ENCODE peak calls at places on chromosomes 6 and 20, in four cellular contexts. W, H, C and M are unnamed samples.
A peak's percentile ranks its signal among the peaks of the same experiment; 100 is the strongest.

GRCh38 chr6:7058250-7058923 is 49.4 kb upstream of the RREB1 start:
- DNase-seq in W (no peak), H (no peak), C (no peak), M (peak; percentile 58)

GRCh38 chr6:159693894-159694545 is 979 bp upstream of the SOD2 start:
- DNase-seq in W (peak; percentile 73), C (peak; percentile 43), H (no peak), M (peak; percentile 37)

GRCh38 chr6:87066449-87067288 is 28.2 kb downstream of the CGA start:
- DNase-seq in C (peak; percentile 57), H (peak; percentile 15), W (peak; percentile 14), M (peak; percentile 31)

GRCh38 chr20:10936786-10937185 is 263.0 kb upstream of the JAG1 start:
- DNase-seq in C (no peak), H (no peak), W (no peak), M (no peak)

GRCh38 chr6:143743256-143744166 is 65.7 kb downstream of the PHACTR2 start:
- DNase-seq in H (no peak), C (peak; percentile 52), W (no peak), M (no peak)

GRCh38 chr6:21749754-21750153 is 156.2 kb downstream of the SOX4 start:
- DNase-seq in H (no peak), W (peak; percentile 88), C (no peak), M (no peak)

GRCh38 chr6:49966334-49966733 is 2.4 kb upstream of the DEFB114 start:
- DNase-seq in C (no peak), W (no peak), H (no peak), M (no peak)

GRCh38 chr6:166633732-166634535 is 6.9 kb upstream of the RPS6KA2 start:
- DNase-seq in W (no peak), H (no peak), C (no peak), M (peak; percentile 21)

GRCh38 chr6:12572884-12573824 is 143.4 kb upstream of the PHACTR1 start:
- DNase-seq in C (no peak), H (no peak), W (no peak), M (no peak)

GRCh38 chr6:42339991-42340401 is 111.7 kb downstream of the TRERF1 start:
- DNase-seq in H (peak; percentile 47), W (no peak), C (no peak), M (no peak)

GRCh38 chr6:116229287-116229913 is 24.5 kb downstream of the TSPYL4 start:
- DNase-seq in C (peak; percentile 95), W (no peak), H (no peak), M (peak; percentile 37)

GRCh38 chr20:18922898-18923297 is 109.3 kb downstream of the SCP2D1 start:
- DNase-seq in H (no peak), W (no peak), C (no peak), M (no peak)

GRCh38 chr20:45300961-45301360 is 5.7 kb upstream of the RBPJL start:
- DNase-seq in C (no peak), W (no peak), H (no peak), M (peak; percentile 71)

GRCh38 chr6:103800131-103800670 is 1059.5 kb downstream of the HACE1 start:
- DNase-seq in H (no peak), C (no peak), W (no peak), M (no peak)

GRCh38 chr6:24382220-24382540 is 20.6 kb upstream of the MRS2 start:
- DNase-seq in H (no peak), C (no peak), W (no peak), M (no peak)

GRCh38 chr6:36358235-36358915 is 21.7 kb upstream of the BNIP5 start:
- DNase-seq in C (peak; percentile 88), H (no peak), W (no peak), M (no peak)

GRCh38 chr20:15654208-15654649 is 919.0 kb downstream of the KIF16B start:
- DNase-seq in W (peak; percentile 65), C (peak; percentile 73), H (no peak), M (peak; percentile 20)

GRCh38 chr6:110646951-110647910 is 168.0 kb downstream of the CDK19 start:
- DNase-seq in C (no peak), W (no peak), H (no peak), M (no peak)

GRCh38 chr20:52305843-52306242 is 114.3 kb upstream of the ZFP64 start:
- DNase-seq in H (no peak), C (no peak), W (no peak), M (no peak)

GRCh38 chr6:134183844-134184243 is 131.4 kb upstream of the SLC2A12 start:
- DNase-seq in C (no peak), W (no peak), H (no peak), M (no peak)

GRCh38 chr6:6538301-6538700 is 50.2 kb upstream of the LY86 start:
- DNase-seq in C (peak; percentile 18), W (no peak), H (no peak), M (no peak)

GRCh38 chr6:144351741-144352140 is 66.6 kb downstream of the UTRN start:
- DNase-seq in W (no peak), C (no peak), H (no peak), M (no peak)

GRCh38 chr6:11667876-11668275 is 110.7 kb downstream of the ADTRP start:
- DNase-seq in H (no peak), W (no peak), C (no peak), M (no peak)

GRCh38 chr20:53399592-53400335 is 193.9 kb downstream of the ZNF217 start:
- DNase-seq in C (no peak), H (no peak), W (peak; percentile 54), M (no peak)

GRCh38 chr20:59120919-59121318 is 42.7 kb upstream of the ZNF831 start:
- DNase-seq in H (no peak), W (no peak), C (no peak), M (no peak)

GRCh38 chr6:149701699-149702098 is 16.2 kb downstream of the LATS1 start:
- DNase-seq in H (no peak), W (no peak), C (no peak), M (no peak)

GRCh38 chr6:167827588-167828324 is 1.0 kb downstream of the AFDN start:
- DNase-seq in C (peak; percentile 58), H (no peak), W (peak; percentile 74), M (peak; percentile 62)

GRCh38 chr6:149627672-149628071 is 20.8 kb downstream of the KATNA1 start:
- DNase-seq in W (no peak), H (no peak), C (no peak), M (no peak)

GRCh38 chr6:354631-355280 is 36.8 kb upstream of the IRF4 start:
- DNase-seq in W (no peak), C (no peak), H (no peak), M (no peak)

GRCh38 chr6:11921017-11921438 is 91.1 kb upstream of the HIVEP1 start:
- DNase-seq in W (no peak), C (no peak), H (no peak), M (peak; percentile 90)

GRCh38 chr6:3664641-3665041 is 86.9 kb downstream of the PXDC1 start:
- DNase-seq in W (no peak), H (no peak), C (no peak), M (no peak)

GRCh38 chr6:42404494-42404893 is 47.2 kb downstream of the TRERF1 start:
- DNase-seq in C (no peak), H (no peak), W (no peak), M (peak; percentile 79)

GRCh38 chr6:150267686-150268561 is 100.9 kb upstream of the IYD start:
- DNase-seq in C (no peak), H (no peak), W (no peak), M (peak; percentile 89)

GRCh38 chr6:90383212-90383611 is 86.6 kb upstream of the BACH2 start:
- DNase-seq in C (no peak), H (no peak), W (no peak), M (no peak)

GRCh38 chr20:4018015-4018748 is 2.8 kb upstream of the RNF24 start:
- DNase-seq in C (no peak), H (no peak), W (no peak), M (peak; percentile 50)

GRCh38 chr20:62813588-62813987 is 3.3 kb upstream of the COL9A3 start:
- DNase-seq in C (no peak), W (no peak), H (no peak), M (no peak)

GRCh38 chr6:149335924-149336323 is 18.4 kb downstream of the TAB2 start:
- DNase-seq in W (no peak), H (no peak), C (no peak), M (no peak)

GRCh38 chr6:3263091-3263490 is 4.3 kb downstream of the PSMG4 start:
- DNase-seq in H (no peak), W (no peak), C (no peak), M (no peak)

GRCh38 chr20:35611482-35611881 is 4.1 kb upstream of the SPAG4 start:
- DNase-seq in W (no peak), C (no peak), H (no peak), M (no peak)